ENCODE peak calls at places on chromosomes 4 and X, in six cellular contexts. I, D, C, M, A and K are unnamed samples.

GRCh38 chrX:110311437-110312230 is 6.3 kb downstream of the AMMECR1 start:
- DNase-seq in I (no peak), D (no peak), C (no peak), M (no peak), A (no peak), K (no peak)

GRCh38 chrX:51332188-51332942 is at the start of gene NUDT10:
- DNase-seq in I (peak; percentile 45), D (peak; percentile 21), C (peak; percentile 81), M (no peak), A (peak; percentile 10), K (peak; percentile 55)

GRCh38 chrX:119004920-119005524 is 30.6 kb downstream of the LONRF3 start:
- DNase-seq in I (peak; percentile 56), D (peak; percentile 60), C (peak; percentile 53), M (peak; percentile 36), A (peak; percentile 28), K (peak; percentile 73)

GRCh38 chr4:170388255-170388654 is 298.5 kb upstream of the AADAT start:
- DNase-seq in I (peak; percentile 69), D (no peak), C (no peak), M (no peak), A (peak; percentile 7), K (no peak)

GRCh38 chr4:1618438-1618837 is 65.7 kb downstream of the FAM53A start:
- DNase-seq in I (no peak), D (no peak), C (no peak), M (no peak), A (no peak), K (no peak)

GRCh38 chr4:54781771-54782170 is 124.0 kb downstream of the KIT start:
- DNase-seq in I (peak; percentile 30), D (peak; percentile 22), C (no peak), M (peak; percentile 58), A (no peak), K (peak; percentile 22)

GRCh38 chr4:80307774-80308465 is 27.6 kb upstream of the CFAP299 start:
- DNase-seq in I (peak; percentile 86), D (no peak), C (no peak), M (no peak), A (peak; percentile 79), K (no peak)

GRCh38 chr4:2451821-2452785 is 16.8 kb upstream of the RNF4 start:
- DNase-seq in I (no peak), D (no peak), C (no peak), M (no peak), A (no peak), K (no peak)

GRCh38 chr4:39036172-39036571 is 4.0 kb upstream of the TMEM156 start:
- DNase-seq in I (no peak), D (peak; percentile 38), C (no peak), M (no peak), A (peak; percentile 63), K (no peak)
- H3K4me3 ChIP-seq in I (no peak overlapping the region), D (no peak overlapping the region), C (no peak overlapping the region), M (no peak overlapping the region), A (no peak overlapping the region), K (no peak overlapping the region)

DNA sequence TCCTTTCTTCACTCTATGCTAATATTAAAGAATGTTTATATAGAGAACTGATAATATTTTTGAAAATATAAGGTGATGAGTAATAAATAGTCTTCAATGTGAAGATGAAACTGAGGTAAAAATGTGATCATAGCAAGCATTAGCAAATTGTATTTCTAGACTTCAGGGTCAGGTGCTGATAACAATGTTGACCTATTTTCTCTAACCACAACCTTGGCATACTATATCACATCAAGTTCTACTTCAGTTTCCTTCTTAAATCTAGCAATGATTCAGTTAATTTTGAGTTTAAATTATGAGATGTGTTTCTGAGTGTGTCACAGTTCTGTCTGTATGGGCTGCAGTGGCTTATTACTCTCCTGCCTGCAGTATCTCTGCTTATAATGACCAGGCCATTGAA is 209.4 kb downstream of the RAPGEF2 start:
- DNase-seq in I (no peak), D (no peak), C (no peak), M (no peak), A (peak; percentile 8), K (no peak)
- H3K4me1 ChIP-seq in I (peaks cover 21% of the 10 kb centered on the region), D (peaks cover 17% of the 10 kb centered on the region), C (peaks cover 10% of the 10 kb centered on the region), M (peaks cover 14% of the 10 kb centered on the region), A (peaks cover 5% of the 10 kb centered on the region), K (peaks cover 11% of the 10 kb centered on the region)

GRCh38 chr4:94714360-94714759 is 43.4 kb upstream of the BMPR1B start:
- DNase-seq in I (peak; percentile 79), D (no peak), C (no peak), M (no peak), A (peak; percentile 13), K (no peak)
- H3K4me3 ChIP-seq in I (peak overlapping the region; percentile 58), D (no peak overlapping the region), C (no peak overlapping the region), M (no peak overlapping the region), A (peak overlapping the region; percentile 16), K (no peak overlapping the region)

GRCh38 chr4:124433044-124433443 is 279.5 kb downstream of the ANKRD50 start:
- DNase-seq in I (no peak), D (no peak), C (no peak), M (no peak), A (no peak), K (no peak)
- H3K4me1 ChIP-seq in I (peaks cover 25% of the 10 kb centered on the region), D (peaks cover 10% of the 10 kb centered on the region), C (peaks cover 2% of the 10 kb centered on the region), M (peaks cover 39% of the 10 kb centered on the region), A (peaks cover 2% of the 10 kb centered on the region), K (no peaks in the 10 kb centered on the region)